ENCODE peak calls at places on chromosomes 16 and 17, in eight cellular contexts. U is NCI-H774; D is EL; X is left cardiac atrium; V is anterior cingulate cortex; B is activated effector memory CD4-positive, alpha-beta T cell treated with Interleukin-2 at 50 U/mL for 16 hours; O is ovary; Z is cardiac fibroblast. J is an unnamed sample.
A peak's percentile ranks its signal among the peaks of the same experiment; 100 is the strongest.

GRCh38 chr17:40457369-40457768 is 14.1 kb downstream of the IGFBP4 start:
- DNase-seq in U (no peak), D (no peak), X (peak; percentile 14), V (no peak), B (no peak), O (no peak), Z (no peak), J (no peak)

GRCh38 chr16:69514366-69514765 is 51.4 kb upstream of the NFAT5 start:
- DNase-seq in U (no peak), D (peak; percentile 34), X (no peak), V (no peak), B (no peak), O (no peak), Z (no peak), J (peak; percentile 24)

GRCh38 chr17:66432996-66433556 is 130.7 kb downstream of the PRKCA start:
- DNase-seq in U (no peak), D (peak; percentile 61), X (no peak), V (no peak), B (no peak), O (peak; percentile 43), Z (peak; percentile 46), J (no peak)

GRCh38 chr16:81238296-81239011 is at the start of gene BCO1:
- DNase-seq in U (no peak), D (peak; percentile 53), X (no peak), V (no peak), B (no peak), O (no peak), Z (peak; percentile 65), J (no peak)

GRCh38 chr16:8565498-8565897 is 24.8 kb downstream of the TMEM114 start:
- DNase-seq in U (no peak), D (no peak), X (no peak), V (no peak), B (no peak), O (no peak), Z (no peak), J (no peak)

GRCh38 chr16:28882476-28883180 is 4.3 kb downstream of the ATP2A1 start:
- DNase-seq in U (no peak), D (no peak), X (no peak), V (no peak), B (no peak), O (no peak), Z (no peak), J (no peak)

GRCh38 chr16:8972843-8973586 is 9.3 kb upstream of the USP7 start:
- DNase-seq in U (no peak), D (peak; percentile 35), X (no peak), V (no peak), B (no peak), O (no peak), Z (peak; percentile 49), J (no peak)

GRCh38 chr17:82127704-82128103 is 29.7 kb upstream of the FASN start:
- DNase-seq in U (no peak), D (no peak), X (no peak), V (no peak), B (no peak), O (no peak), Z (no peak), J (no peak)

GRCh38 chr16:51407921-51408320 is 256.9 kb upstream of the SALL1 start:
- DNase-seq in U (no peak), D (no peak), X (no peak), V (no peak), B (no peak), O (no peak), Z (no peak), J (no peak)

GRCh38 chr17:38606646-38607611 is 1.2 kb upstream of the SRCIN1 start:
- DNase-seq in U (no peak), D (no peak), X (peak; percentile 55), V (peak; percentile 25), B (no peak), O (no peak), Z (no peak), J (no peak)

GRCh38 chr16:8646271-8646670 is 24.8 kb downstream of the METTL22 start:
- DNase-seq in U (no peak), D (no peak), X (no peak), V (no peak), B (no peak), O (no peak), Z (no peak), J (no peak)

GRCh38 chr17:42531455-42532354 is 4.3 kb upstream of the NAGLU start:
- DNase-seq in U (peak; percentile 55), D (peak; percentile 59), X (peak; percentile 76), V (peak; percentile 44), B (peak; percentile 40), O (peak; percentile 71), Z (peak; percentile 50), J (peak; percentile 47)

GRCh38 chr16:55900616-55901393 is 25.6 kb upstream of the CES5A start:
- DNase-seq in U (no peak), D (no peak), X (no peak), V (no peak), B (no peak), O (no peak), Z (no peak), J (no peak)

GRCh38 chr16:53571763-53572162 is 68.8 kb upstream of the AKTIP start:
- DNase-seq in U (no peak), D (no peak), X (no peak), V (no peak), B (no peak), O (no peak), Z (no peak), J (no peak)

GRCh38 chr17:61324540-61324868 is 75.1 kb upstream of the TBX2 start:
- DNase-seq in U (no peak), D (peak; percentile 71), X (no peak), V (no peak), B (no peak), O (no peak), Z (no peak), J (no peak)

GRCh38 chr16:15682105-15682570 is 32.1 kb downstream of the NDE1 start:
- DNase-seq in U (peak; percentile 10), D (peak; percentile 76), X (peak; percentile 30), V (no peak), B (peak; percentile 15), O (no peak), Z (peak; percentile 75), J (peak; percentile 73)

GRCh38 chr17:6670571-6670970 is 19.0 kb downstream of the C17orf100 start:
- DNase-seq in U (no peak), D (no peak), X (no peak), V (no peak), B (no peak), O (no peak), Z (no peak), J (no peak)

GRCh38 chr17:81064746-81065475 is 30.0 kb downstream of the BAIAP2 start:
- DNase-seq in U (no peak), D (no peak), X (peak; percentile 74), V (no peak), B (no peak), O (no peak), Z (peak; percentile 77), J (no peak)

GRCh38 chr16:50555892-50556673 is 7.9 kb downstream of the NKD1 start:
- DNase-seq in U (no peak), D (no peak), X (no peak), V (no peak), B (no peak), O (no peak), Z (no peak), J (no peak)

GRCh38 chr16:70691223-70692129 is 5.6 kb upstream of the MTSS2 start:
- DNase-seq in U (no peak), D (peak; percentile 94), X (peak; percentile 89), V (peak; percentile 72), B (no peak), O (peak; percentile 74), Z (peak; percentile 96), J (no peak)

GRCh38 chr17:57541472-57542394 is 203.4 kb downstream of the CCDC182 start:
- DNase-seq in U (no peak), D (peak; percentile 56), X (peak; percentile 78), V (no peak), B (no peak), O (no peak), Z (peak; percentile 91), J (no peak)

GRCh38 chr16:57045694-57046381 is 46.5 kb upstream of the CPNE2 start:
- DNase-seq in U (no peak), D (peak; percentile 15), X (peak; percentile 76), V (peak; percentile 17), B (no peak), O (peak; percentile 81), Z (peak; percentile 75), J (peak; percentile 61)

GRCh38 chr17:47663997-47664941 is 14.6 kb downstream of the KPNB1 start:
- DNase-seq in U (peak; percentile 32), D (peak; percentile 66), X (no peak), V (peak; percentile 10), B (peak; percentile 31), O (no peak), Z (peak; percentile 75), J (no peak)

GRCh38 chr16:87559976-87560375 is 42.3 kb upstream of the JPH3 start:
- DNase-seq in U (no peak), D (no peak), X (no peak), V (no peak), B (no peak), O (no peak), Z (no peak), J (no peak)

GRCh38 chr17:79777166-79777843 is 643 bp upstream of the CBX2 start:
- DNase-seq in U (peak; percentile 75), D (peak; percentile 58), X (peak; percentile 81), V (no peak), B (no peak), O (peak; percentile 85), Z (peak; percentile 66), J (peak; percentile 39)

GRCh38 chr16:87199901-87200300 is 117.3 kb downstream of the C16orf95 start:
- DNase-seq in U (no peak), D (no peak), X (no peak), V (no peak), B (no peak), O (no peak), Z (no peak), J (no peak)

GRCh38 chr17:72561266-72561665 is 440.4 kb downstream of the SOX9 start:
- DNase-seq in U (no peak), D (no peak), X (no peak), V (no peak), B (no peak), O (no peak), Z (no peak), J (no peak)

GRCh38 chr17:43952724-43953666 is 745 bp downstream of the PYY start:
- DNase-seq in U (peak; percentile 50), D (no peak), X (no peak), V (no peak), B (no peak), O (no peak), Z (no peak), J (no peak)

GRCh38 chr17:71519285-71519684 is 601.5 kb upstream of the SOX9 start:
- DNase-seq in U (no peak), D (no peak), X (no peak), V (no peak), B (no peak), O (no peak), Z (no peak), J (no peak)

GRCh38 chr17:77018504-77018903 is 122.3 kb upstream of the SEC14L1 start:
- DNase-seq in U (no peak), D (no peak), X (no peak), V (no peak), B (no peak), O (no peak), Z (no peak), J (no peak)

GRCh38 chr16:89983550-89983949 is 35.0 kb downstream of the DEF8 start:
- DNase-seq in U (no peak), D (no peak), X (no peak), V (no peak), B (no peak), O (no peak), Z (no peak), J (no peak)

GRCh38 chr17:62687997-62688396 is 60.5 kb downstream of the MRC2 start:
- DNase-seq in U (no peak), D (no peak), X (no peak), V (no peak), B (no peak), O (no peak), Z (no peak), J (no peak)